ENCODE peak calls at places on chromosomes 13 and 19, in eight cellular contexts. M is tibial nerve; Q is aorta; Y is CD4-positive, alpha-beta memory T cell; D is breast epithelium; E is endothelial cell of umbilical vein; R is H1; W is thyroid gland. L is an unnamed sample.
A peak's percentile ranks its signal among the peaks of the same experiment; 100 is the strongest.

GRCh38 chr13:50581586-50582196 is 261.8 kb downstream of the DLEU7 start:
- DNase-seq in R (no peak), W (no peak), M (no peak), Y (no peak), D (no peak), E (no peak), Q (no peak), L (no peak)

GRCh38 chr19:42254083-42254849 is 662 bp downstream of the ERF start:
- DNase-seq in R (peak; percentile 83), E (peak; percentile 76), Q (peak; percentile 87), M (peak; percentile 79), Y (peak; percentile 82), W (peak; percentile 82), D (peak; percentile 76), L (peak; percentile 63)

GRCh38 chr13:52738719-52739467 is 727 bp downstream of the CNMD start:
- DNase-seq in Q (peak; percentile 50), R (peak; percentile 82), M (no peak), E (peak; percentile 15), Y (no peak), W (peak; percentile 11), D (no peak), L (no peak)

GRCh38 chr19:10450853-10451609 is 30.7 kb downstream of the PDE4A start:
- DNase-seq in W (no peak), E (no peak), Q (no peak), M (no peak), Y (no peak), R (peak; percentile 81), D (no peak), L (no peak)

GRCh38 chr13:24080134-24080533 is 80.4 kb upstream of the SPATA13 start:
- DNase-seq in M (no peak), D (no peak), R (no peak), W (no peak), E (no peak), Q (no peak), Y (no peak), L (no peak)

GRCh38 chr19:7397687-7398086 is 49.0 kb downstream of the ARHGEF18 start:
- DNase-seq in D (no peak), W (no peak), Y (no peak), E (no peak), M (no peak), Q (no peak), R (no peak), L (no peak)

GRCh38 chr19:38727868-38728660 is 16.2 kb downstream of the CAPN12 start:
- DNase-seq in D (no peak), W (no peak), E (no peak), Q (no peak), R (no peak), M (no peak), Y (no peak), L (no peak)

GRCh38 chr19:31354919-31355318 is 5.7 kb upstream of the TSHZ3 start:
- DNase-seq in Y (no peak), W (no peak), Q (no peak), R (peak; percentile 61), M (no peak), D (no peak), E (no peak), L (no peak)

GRCh38 chr19:40529093-40529954 is 47.3 kb upstream of the SHKBP1 start:
- DNase-seq in R (peak; percentile 96), D (peak; percentile 77), W (peak; percentile 85), Y (peak; percentile 88), E (peak; percentile 87), Q (peak; percentile 88), M (peak; percentile 76), L (peak; percentile 91)

GRCh38 chr19:7904074-7905020 is 670 bp downstream of the MAP2K7 start:
- DNase-seq in W (peak; percentile 45), M (no peak), E (peak; percentile 21), Q (no peak), R (no peak), Y (peak; percentile 84), D (peak; percentile 58), L (peak; percentile 75)

GRCh38 chr19:44905437-44906160 is at the start of gene APOE:
- DNase-seq in W (no peak), D (peak; percentile 43), Q (no peak), M (no peak), R (peak; percentile 86), E (no peak), Y (no peak), L (no peak)

GRCh38 chr19:29259153-29259552 is 46.2 kb upstream of the UQCRFS1 start:
- DNase-seq in M (no peak), R (no peak), Q (no peak), E (no peak), D (no peak), Y (no peak), W (no peak), L (no peak)

GRCh38 chr13:33213024-33213795 is 72.3 kb downstream of the STARD13 start:
- DNase-seq in R (no peak), W (peak; percentile 57), Y (no peak), E (no peak), Q (no peak), M (no peak), D (peak; percentile 50), L (no peak)

GRCh38 chr13:80436571-80437169 is 95.7 kb upstream of the SPRY2 start:
- DNase-seq in E (no peak), R (no peak), Q (no peak), Y (no peak), W (no peak), D (no peak), M (peak; percentile 25), L (no peak)

GRCh38 chr13:76723551-76724232 is 162.5 kb downstream of the KCTD12 start:
- DNase-seq in E (peak; percentile 95), D (no peak), M (no peak), R (peak; percentile 45), Q (peak; percentile 61), W (no peak), Y (no peak), L (no peak)

GRCh38 chr19:29478578-29479565 is 46.9 kb upstream of the VSTM2B start:
- DNase-seq in E (no peak), R (peak; percentile 85), M (no peak), Y (no peak), Q (no peak), D (no peak), W (no peak), L (no peak)

GRCh38 chr13:109654341-109655205 is 131.8 kb downstream of the IRS2 start:
- DNase-seq in M (peak; percentile 29), D (no peak), Y (no peak), W (no peak), Q (no peak), R (no peak), E (no peak), L (no peak)

GRCh38 chr19:17806945-17807344 is 12.0 kb downstream of the B3GNT3 start:
- DNase-seq in E (no peak), Y (no peak), R (no peak), W (no peak), D (no peak), Q (no peak), M (no peak), L (no peak)

GRCh38 chr19:58248886-58249285 is 20.2 kb downstream of the ZNF544 start:
- DNase-seq in R (no peak), W (no peak), D (no peak), Q (no peak), E (no peak), Y (no peak), M (no peak), L (no peak)
- H3K9me3 ChIP-seq in R (peaks cover 76% of the 10 kb centered on the region), W (peaks cover 15% of the 10 kb centered on the region), D (peaks cover 100% of the 10 kb centered on the region), Q (peaks cover 45% of the 10 kb centered on the region), E (peaks cover 14% of the 10 kb centered on the region), Y (peaks cover 4% of the 10 kb centered on the region), M (peaks cover 99% of the 10 kb centered on the region), L (peaks cover 26% of the 10 kb centered on the region)

GRCh38 chr19:13089857-13090507 is 12.7 kb downstream of the LYL1 start:
- DNase-seq in Q (no peak), Y (no peak), M (no peak), W (no peak), D (no peak), R (no peak), E (no peak), L (no peak)

GRCh38 chr19:13092206-13092605 is 10.5 kb downstream of the LYL1 start:
- DNase-seq in M (no peak), W (no peak), Q (no peak), R (no peak), Y (no peak), D (no peak), E (no peak), L (no peak)

GRCh38 chr19:13090511-13091231 is 12.0 kb downstream of the LYL1 start:
- DNase-seq in Q (no peak), W (no peak), D (no peak), M (no peak), E (no peak), R (no peak), Y (no peak), L (no peak)

GRCh38 chr19:13092608-13093260 is 9.9 kb downstream of the LYL1 start:
- DNase-seq in W (no peak), E (peak; percentile 20), Y (no peak), R (no peak), D (no peak), Q (peak; percentile 73), M (no peak), L (no peak)

GRCh38 chr19:13091400-13092161 is 11.1 kb downstream of the LYL1 start:
- DNase-seq in W (no peak), Y (no peak), R (peak; percentile 65), E (peak; percentile 93), M (peak; percentile 61), D (peak; percentile 84), Q (peak; percentile 92), L (no peak)
- H3K9me3 ChIP-seq in W (no peaks in the 10 kb centered on the region), Y (no peaks in the 10 kb centered on the region), R (no peaks in the 10 kb centered on the region), E (no peaks in the 10 kb centered on the region), M (no peaks in the 10 kb centered on the region), D (no peaks in the 10 kb centered on the region), Q (no peaks in the 10 kb centered on the region), L (no peaks in the 10 kb centered on the region)

DNA sequence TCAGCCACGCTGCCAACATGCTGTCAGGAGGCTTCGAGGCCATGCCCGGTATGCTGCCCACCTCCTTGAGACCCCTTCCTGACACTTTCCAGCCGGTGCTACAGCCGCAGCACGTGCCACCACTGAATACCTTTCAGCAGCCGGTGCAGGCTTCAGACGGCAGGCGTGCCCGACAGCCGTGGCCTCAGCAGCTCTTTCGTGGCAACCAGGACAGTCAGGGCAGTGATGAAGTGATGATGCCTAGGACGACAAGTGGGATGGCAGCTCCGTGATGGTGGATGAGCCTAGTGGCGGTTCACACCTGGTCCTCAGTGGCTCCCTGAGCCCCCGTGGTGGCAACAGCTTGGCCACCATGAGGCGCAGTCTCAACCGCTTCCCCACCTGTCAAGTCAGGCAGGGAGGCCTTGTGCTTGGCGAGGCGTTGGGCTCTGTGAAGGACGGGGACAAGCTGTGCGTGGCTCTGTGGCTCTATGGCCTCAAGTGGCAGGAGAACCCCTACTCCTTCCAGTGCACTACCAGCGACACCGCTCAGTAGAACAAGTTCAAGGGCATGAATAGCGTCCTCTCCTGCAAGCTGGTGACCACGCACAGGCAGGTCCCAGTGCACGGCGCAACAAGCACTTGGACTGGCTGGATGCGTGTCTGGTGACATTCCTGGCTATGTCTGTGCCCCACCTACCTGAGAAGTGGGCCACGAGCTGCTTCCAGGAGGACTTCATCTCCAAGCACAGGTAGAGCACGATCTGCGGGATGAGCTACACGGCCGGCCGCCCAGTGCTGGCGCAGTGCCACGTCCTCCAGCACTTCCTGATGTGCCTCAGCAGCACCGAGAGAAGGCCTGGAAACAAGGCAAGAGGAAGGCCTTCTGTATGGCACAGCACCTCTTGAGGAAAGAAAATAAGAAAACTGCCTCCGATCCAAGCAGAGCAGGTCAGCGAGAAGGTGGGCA is 18.2 kb upstream of the ZNF14 start:
- DNase-seq in W (peak; percentile 76), E (no peak), D (no peak), R (no peak), Q (no peak), Y (no peak), M (no peak), L (no peak)
- H3K9me3 ChIP-seq in W (no peaks in the 10 kb centered on the region), E (peaks cover 2% of the 10 kb centered on the region), D (no peaks in the 10 kb centered on the region), R (peaks cover 3% of the 10 kb centered on the region), Q (no peaks in the 10 kb centered on the region), Y (no peaks in the 10 kb centered on the region), M (no peaks in the 10 kb centered on the region), L (no peaks in the 10 kb centered on the region)

GRCh38 chr19:57559404-57560025 is at the start of gene ZNF550:
- DNase-seq in E (peak; percentile 88), R (peak; percentile 89), Q (peak; percentile 94), D (peak; percentile 88), M (peak; percentile 87), Y (peak; percentile 83), W (peak; percentile 92), L (peak; percentile 75)
- H3K9me3 ChIP-seq in E (no peaks in the 10 kb centered on the region), R (peaks cover 16% of the 10 kb centered on the region), Q (peaks cover 12% of the 10 kb centered on the region), D (peaks cover 38% of the 10 kb centered on the region), M (peaks cover 22% of the 10 kb centered on the region), Y (no peaks in the 10 kb centered on the region), W (no peaks in the 10 kb centered on the region), L (peaks cover 12% of the 10 kb centered on the region)

L was measured in T-helper 17 cell.